ENCODE peak calls at places on chromosomes 6 and 20, in six cellular contexts. U is SK-MEL-5; G is fibroblast of pulmonary artery; E is activated effector memory CD4-positive, alpha-beta T cell treated with anti-CD3 and anti-CD28 coated beads, Interleukin-2, amount 50 U/mL, for 16 hours; W is IMR-90; L is frontal cortex. K is an unnamed sample.

GRCh38 chr6:35534396-35535170 is 21.9 kb upstream of the TULP1 start:
- DNase-seq in W (no peak), U (no peak), E (no peak), G (no peak), L (no peak), K (no peak)

GRCh38 chr6:112443118-112443641 is 96.0 kb downstream of the RFPL4B start:
- DNase-seq in E (no peak), U (no peak), W (no peak), G (no peak), L (peak), K (no peak)

GRCh38 chr6:51929934-51930574 is 157.4 kb downstream of the PKHD1 start:
- DNase-seq in G (no peak), U (no peak), W (no peak), E (no peak), L (no peak), K (no peak)

GRCh38 chr6:154721460-154721859 is 11.8 kb upstream of the SCAF8 start:
- DNase-seq in G (peak), W (peak), E (no peak), U (peak), L (no peak), K (no peak)

GRCh38 chr20:54221383-54221782 is 13.5 kb downstream of the PFDN4 start:
- DNase-seq in G (peak), U (peak), W (no peak), L (no peak), E (no peak), K (no peak)

GRCh38 chr6:21441386-21441785 is 152.2 kb upstream of the SOX4 start:
- DNase-seq in U (no peak), W (peak), L (no peak), E (no peak), G (peak), K (no peak)

GRCh38 chr20:37670426-37670825 is 23.4 kb upstream of the CTNNBL1 start:
- DNase-seq in E (no peak), G (no peak), U (no peak), W (no peak), L (peak), K (no peak)

GRCh38 chr20:59785118-59785959 is 148.1 kb downstream of the SYCP2 start:
- DNase-seq in L (no peak), W (no peak), E (no peak), U (no peak), G (no peak), K (no peak)

GRCh38 chr6:25041676-25042598 is 106.2 kb upstream of the RIPOR2 start:
- DNase-seq in W (no peak), U (no peak), L (no peak), E (peak), G (no peak), K (no peak)

GRCh38 chr20:45316150-45317080 is 8.3 kb upstream of the MATN4 start:
- DNase-seq in G (no peak), U (no peak), E (no peak), L (no peak), W (no peak), K (no peak)

GRCh38 chr6:41122373-41122772 is 31.8 kb downstream of the TREML1 start:
- DNase-seq in G (peak), W (peak), L (no peak), E (no peak), U (no peak), K (no peak)

GRCh38 chr20:44174996-44175766 is 11.8 kb downstream of the JPH2 start:
- DNase-seq in E (no peak), U (no peak), G (no peak), L (no peak), W (no peak), K (no peak)

GRCh38 chr20:24572140-24572539 is 102.7 kb downstream of the SYNDIG1 start:
- DNase-seq in U (no peak), E (no peak), L (no peak), G (no peak), W (no peak), K (no peak)

GRCh38 chr6:126040826-126041225 is 54.5 kb downstream of the TRMT11 start:
- DNase-seq in L (no peak), G (peak), W (peak), U (no peak), E (no peak), K (peak)

GRCh38 chr6:43434441-43434840 is 7.1 kb downstream of the ABCC10 start:
- DNase-seq in U (no peak), G (no peak), W (no peak), L (no peak), E (no peak), K (no peak)

K was measured in endothelial cell of umbilical vein.